ENCODE peak calls at places on chromosomes 16 and 17, in nine cellular contexts. A is mammary epithelial cell; F is GM13977; Y is heart left ventricle; Q is endothelial cell of umbilical vein; N is CD8-positive, alpha-beta T cell; R is IMR-90; Z is lung; J is progenitor cell of endocrine pancreas. M is an unnamed sample.

GRCh38 chr17:41429667-41430066 is 5.3 kb upstream of the KRT37 start:
- DNase-seq in Q (no peak), A (no peak), R (no peak), J (no peak), Z (no peak), F (no peak), Y (no peak), N (no peak), M (no peak)

GRCh38 chr16:84229421-84229820 is 10.4 kb downstream of the KCNG4 start:
- DNase-seq in J (no peak), N (no peak), Y (no peak), F (no peak), Q (no peak), Z (no peak), A (no peak), R (no peak), M (no peak)

GRCh38 chr17:37054894-37055293 is 106.1 kb downstream of the AATF start:
- DNase-seq in Q (no peak), R (no peak), Z (no peak), N (no peak), Y (no peak), J (no peak), A (no peak), F (no peak), M (no peak)

GRCh38 chr17:5500247-5500803 is 14.0 kb downstream of the MIS12 start:
- DNase-seq in N (no peak), Z (no peak), Q (peak; percentile 16), R (peak; percentile 12), A (no peak), Y (no peak), F (peak; percentile 52), J (no peak), M (peak; percentile 13)

GRCh38 chr16:10181196-10182162 is 749 bp downstream of the GRIN2A start:
- DNase-seq in Z (peak; percentile 52), J (peak; percentile 82), Q (peak; percentile 35), R (peak; percentile 11), F (peak; percentile 88), A (peak; percentile 63), Y (peak; percentile 76), N (peak; percentile 21), M (peak; percentile 43)

GRCh38 chr17:28385037-28385797 is 13.7 kb downstream of the SARM1 start:
- DNase-seq in Q (no peak), F (no peak), N (no peak), Y (no peak), Z (no peak), A (no peak), R (no peak), J (no peak), M (no peak)

GRCh38 chr17:78735832-78736525 is 46.1 kb downstream of the CYTH1 start:
- DNase-seq in N (no peak), R (no peak), A (peak; percentile 79), J (no peak), F (no peak), Y (no peak), Q (peak; percentile 61), Z (no peak), M (no peak)

GRCh38 chr17:60390223-60390622 is 1.7 kb downstream of the USP32 start:
- DNase-seq in R (peak; percentile 47), N (no peak), Y (no peak), F (no peak), A (peak; percentile 56), Q (peak; percentile 39), J (no peak), Z (peak; percentile 38), M (peak; percentile 73)

GRCh38 chr16:59181821-59182420 is 447.8 kb upstream of the GOT2 start:
- DNase-seq in Y (no peak), N (no peak), J (no peak), Z (no peak), Q (no peak), R (no peak), A (no peak), F (no peak), M (no peak)

GRCh38 chr16:84827131-84827574 is 7.4 kb downstream of the CRISPLD2 start:
- DNase-seq in Z (no peak), A (no peak), Y (no peak), Q (no peak), R (peak; percentile 52), N (no peak), F (no peak), J (no peak), M (peak; percentile 45)

GRCh38 chr17:50835563-50836231 is at the start of gene WFIKKN2:
- DNase-seq in Q (no peak), J (no peak), A (no peak), N (no peak), F (peak; percentile 23), R (no peak), Y (no peak), Z (no peak), M (no peak)

GRCh38 chr17:40602445-40603443 is 37.5 kb upstream of the CCR7 start:
- DNase-seq in Z (no peak), Y (no peak), J (no peak), Q (no peak), N (peak; percentile 79), F (peak; percentile 57), A (no peak), R (no peak), M (no peak)

GRCh38 chr16:83959621-83960434 is 6.8 kb downstream of the OSGIN1 start:
- DNase-seq in Y (no peak), F (no peak), J (no peak), Z (no peak), Q (no peak), N (no peak), A (no peak), R (no peak), M (peak; percentile 8)

GRCh38 chr16:63744077-63744874 is 1377.6 kb downstream of the CDH11 start:
- DNase-seq in R (no peak), J (no peak), Y (no peak), N (no peak), F (no peak), Z (no peak), Q (no peak), A (no peak), M (no peak)

GRCh38 chr16:49431591-49432290 is 58.1 kb downstream of the C16orf78 start:
- DNase-seq in Q (no peak), N (no peak), A (no peak), Z (no peak), R (no peak), F (no peak), J (no peak), Y (no peak), M (no peak)

GRCh38 chr16:86306811-86307517 is 203.4 kb upstream of the FOXF1 start:
- DNase-seq in N (no peak), R (peak; percentile 90), Z (no peak), A (peak; percentile 56), J (no peak), Q (no peak), F (no peak), Y (no peak), M (peak; percentile 91)

GRCh38 chr17:3032258-3033247 is 30.9 kb downstream of the OR1D5 start:
- DNase-seq in A (no peak), N (no peak), Q (no peak), Y (no peak), J (no peak), F (no peak), Z (no peak), R (no peak), M (no peak)

GRCh38 chr17:15413101-15413750 is 54.2 kb downstream of the CDRT4 start:
- DNase-seq in A (no peak), Q (no peak), N (no peak), Z (no peak), R (no peak), F (no peak), Y (no peak), J (no peak), M (no peak)

DNA sequence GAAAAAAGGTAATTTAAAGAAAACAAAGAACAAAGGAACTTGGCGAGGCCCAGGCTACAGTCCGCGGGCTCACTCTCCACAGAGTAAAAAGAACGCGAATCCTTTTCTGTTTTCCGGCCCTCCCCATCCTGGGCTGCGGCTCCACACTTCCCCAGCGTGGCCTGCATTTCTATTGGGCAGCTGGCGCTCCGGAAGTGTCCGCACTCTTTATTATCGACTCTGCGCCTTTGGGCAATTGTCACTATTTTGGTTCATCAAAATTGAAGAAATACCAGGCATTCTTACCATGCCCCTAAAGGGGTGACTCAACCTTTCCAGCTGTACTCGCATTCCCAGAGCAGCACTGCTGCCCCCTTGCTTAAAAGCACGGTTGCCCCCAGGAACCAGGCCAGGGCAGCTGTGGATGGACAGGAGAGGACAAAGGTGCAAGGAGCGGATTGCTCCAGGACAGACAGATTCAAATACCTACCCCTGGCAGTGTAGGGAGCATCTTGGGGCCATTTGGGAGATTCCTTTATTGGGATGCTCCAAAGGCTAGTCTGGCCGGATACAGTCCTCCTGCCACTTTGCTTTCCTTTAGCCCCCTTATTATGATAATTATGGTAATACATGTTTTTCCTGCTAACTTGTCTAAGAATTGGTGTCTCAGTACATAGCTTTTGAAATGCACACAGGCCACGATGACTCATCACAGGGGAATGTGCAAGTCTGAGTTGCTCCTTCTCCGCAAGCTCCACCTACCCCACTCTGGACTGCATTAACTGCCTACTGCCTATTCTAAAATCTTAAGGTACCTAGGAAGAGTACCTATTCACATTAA is 985 bp upstream of the SLFN12 start:
- DNase-seq in R (peak; percentile 100), N (peak; percentile 67), Y (peak; percentile 76), Q (peak; percentile 96), J (peak; percentile 13), A (peak; percentile 95), F (peak; percentile 47), Z (peak; percentile 87), M (peak; percentile 100)
- TF ChIP-seq CTCF in R (peak; percentile 31), N (no peak), Y (peak; percentile 28), Q (peak; percentile 38), J (no peak), A (no peak), F (no peak), Z (no peak), M (peak; percentile 57)

DNA sequence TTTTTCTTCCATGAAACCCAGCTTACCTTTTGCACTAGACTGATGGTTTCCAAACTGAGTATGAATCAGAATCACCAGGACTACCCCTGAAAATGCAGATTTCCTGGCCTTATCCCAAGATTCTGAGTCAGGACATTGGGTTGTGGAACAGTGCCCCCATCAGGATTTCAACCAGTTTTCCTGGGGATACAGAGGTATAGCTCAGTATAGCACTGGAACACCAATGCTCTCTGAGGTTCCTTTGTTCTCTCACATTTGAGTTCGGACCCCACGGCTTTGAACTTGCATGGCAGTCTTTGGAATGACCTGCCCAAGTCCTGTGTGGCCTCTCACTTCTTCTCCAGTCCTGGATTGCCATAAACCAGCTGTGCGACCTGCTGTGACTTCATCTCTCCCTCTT is 12.8 kb upstream of the CCL8 start:
- DNase-seq in F (no peak), J (no peak), Q (peak; percentile 75), R (peak; percentile 87), N (no peak), Y (no peak), A (no peak), Z (peak; percentile 40), M (peak; percentile 70)
- TF ChIP-seq CTCF in F (no peak), J (no peak), Q (peak; percentile 46), R (peak; percentile 81), N (no peak), Y (peak; percentile 55), A (peak; percentile 37), Z (peak; percentile 4), M (peak; percentile 52)

GRCh38 chr17:30824356-30825145 is at the start of gene CRLF3:
- DNase-seq in N (peak; percentile 91), Q (peak; percentile 93), Y (peak; percentile 95), A (peak; percentile 92), R (peak; percentile 87), Z (peak; percentile 88), J (peak; percentile 87), F (peak; percentile 98), M (peak; percentile 92)
- TF ChIP-seq CTCF in N (peak; percentile 62), Q (peak; percentile 38), Y (peak; percentile 68), A (peak; percentile 51), R (peak; percentile 60), Z (peak; percentile 15), J (peak; percentile 63), F (peak; percentile 64), M (peak; percentile 38)

GRCh38 chr17:17783121-17783824 is 53.5 kb downstream of the SREBF1 start:
- DNase-seq in Y (peak; percentile 85), A (peak; percentile 50), J (peak; percentile 40), N (peak; percentile 65), Q (peak; percentile 32), Z (peak; percentile 64), R (no peak), F (peak; percentile 84), M (peak; percentile 36)
- TF ChIP-seq CTCF in Y (peak; percentile 32), A (peak; percentile 24), J (peak; percentile 48), N (peak; percentile 26), Q (no peak), Z (no peak), R (no peak), F (peak; percentile 39), M (no peak)

M was measured in choroid plexus epithelial cell.